ENCODE peak calls at places on chromosomes 5 and 9, in eight cellular contexts. One of them, this sample, is unnamed.
A peak's percentile ranks its signal among the peaks of the same experiment; 100 is the strongest.

GRCh38 chr5:96781031-96781733 is 26.6 kb downstream of the ERAP1 start:
- DNase-seq in colonic mucosa: no peak
- DNase-seq in GM06990: no peak
- DNase-seq in GM23338: no peak
- DNase-seq in prostate gland: peak; percentile 49
- DNase-seq in brain microvascular endothelial cell: peak; percentile 18
- DNase-seq in astrocyte of the spinal cord: peak; percentile 59
- DNase-seq in transverse colon: no peak
- DNase-seq in this sample: no peak

GRCh38 chr9:107443786-107444185 is 45.8 kb downstream of the KLF4 start:
- DNase-seq in colonic mucosa: no peak
- DNase-seq in GM06990: no peak
- DNase-seq in GM23338: no peak
- DNase-seq in prostate gland: no peak
- DNase-seq in brain microvascular endothelial cell: no peak
- DNase-seq in astrocyte of the spinal cord: no peak
- DNase-seq in transverse colon: no peak
- DNase-seq in this sample: no peak

GRCh38 chr5:14588145-14588544 is 6.6 kb downstream of the OTULINL start:
- DNase-seq in colonic mucosa: no peak
- DNase-seq in GM06990: no peak
- DNase-seq in GM23338: no peak
- DNase-seq in prostate gland: no peak
- DNase-seq in brain microvascular endothelial cell: no peak
- DNase-seq in astrocyte of the spinal cord: no peak
- DNase-seq in transverse colon: no peak
- DNase-seq in this sample: no peak

GRCh38 chr5:176737746-176738699 is 72.3 kb upstream of the UNC5A start:
- DNase-seq in colonic mucosa: peak; percentile 7
- DNase-seq in GM06990: no peak
- DNase-seq in GM23338: no peak
- DNase-seq in prostate gland: no peak
- DNase-seq in brain microvascular endothelial cell: no peak
- DNase-seq in astrocyte of the spinal cord: no peak
- DNase-seq in transverse colon: no peak
- DNase-seq in this sample: no peak

GRCh38 chr5:149133795-149134777 is 7.2 kb upstream of the ABLIM3 start:
- DNase-seq in colonic mucosa: no peak
- DNase-seq in GM06990: no peak
- DNase-seq in GM23338: no peak
- DNase-seq in prostate gland: no peak
- DNase-seq in brain microvascular endothelial cell: peak; percentile 82
- DNase-seq in astrocyte of the spinal cord: peak; percentile 88
- DNase-seq in transverse colon: no peak
- DNase-seq in this sample: no peak

GRCh38 chr5:144076521-144077083 is 93.9 kb downstream of the YIPF5 start:
- DNase-seq in colonic mucosa: no peak
- DNase-seq in GM06990: no peak
- DNase-seq in GM23338: peak; percentile 70
- DNase-seq in prostate gland: no peak
- DNase-seq in brain microvascular endothelial cell: no peak
- DNase-seq in astrocyte of the spinal cord: no peak
- DNase-seq in transverse colon: no peak
- DNase-seq in this sample: no peak

GRCh38 chr9:112334319-112334828 is 955 bp upstream of the PTBP3 start:
- DNase-seq in colonic mucosa: peak; percentile 57
- DNase-seq in GM06990: peak; percentile 38
- DNase-seq in GM23338: peak; percentile 45
- DNase-seq in prostate gland: peak; percentile 21
- DNase-seq in brain microvascular endothelial cell: no peak
- DNase-seq in astrocyte of the spinal cord: peak; percentile 54
- DNase-seq in transverse colon: peak; percentile 20
- DNase-seq in this sample: no peak

GRCh38 chr5:167633931-167634341 is 657.5 kb upstream of the WWC1 start:
- DNase-seq in colonic mucosa: no peak
- DNase-seq in GM06990: no peak
- DNase-seq in GM23338: no peak
- DNase-seq in prostate gland: no peak
- DNase-seq in brain microvascular endothelial cell: peak; percentile 83
- DNase-seq in astrocyte of the spinal cord: peak; percentile 97
- DNase-seq in transverse colon: no peak
- DNase-seq in this sample: no peak

GRCh38 chr9:89576404-89576824 is 28.4 kb upstream of the GADD45G start:
- DNase-seq in colonic mucosa: no peak
- DNase-seq in GM06990: no peak
- DNase-seq in GM23338: peak; percentile 55
- DNase-seq in prostate gland: no peak
- DNase-seq in brain microvascular endothelial cell: no peak
- DNase-seq in astrocyte of the spinal cord: peak; percentile 45
- DNase-seq in transverse colon: no peak
- DNase-seq in this sample: peak; percentile 38

GRCh38 chr5:143682788-143683419 is 129.1 kb upstream of the HMHB1 start:
- DNase-seq in colonic mucosa: no peak
- DNase-seq in GM06990: no peak
- DNase-seq in GM23338: no peak
- DNase-seq in prostate gland: no peak
- DNase-seq in brain microvascular endothelial cell: no peak
- DNase-seq in astrocyte of the spinal cord: no peak
- DNase-seq in transverse colon: no peak
- DNase-seq in this sample: no peak

GRCh38 chr5:154618696-154619095 is 136.5 kb upstream of the LARP1 start:
- DNase-seq in colonic mucosa: no peak
- DNase-seq in GM06990: no peak
- DNase-seq in GM23338: no peak
- DNase-seq in prostate gland: no peak
- DNase-seq in brain microvascular endothelial cell: no peak
- DNase-seq in astrocyte of the spinal cord: no peak
- DNase-seq in transverse colon: no peak
- DNase-seq in this sample: no peak

GRCh38 chr9:37729499-37729898 is 24.1 kb upstream of the TRMT10B start:
- DNase-seq in colonic mucosa: no peak
- DNase-seq in GM06990: no peak
- DNase-seq in GM23338: no peak
- DNase-seq in prostate gland: no peak
- DNase-seq in brain microvascular endothelial cell: no peak
- DNase-seq in astrocyte of the spinal cord: no peak
- DNase-seq in transverse colon: no peak
- DNase-seq in this sample: no peak

GRCh38 chr5:107199756-107200155 is 471.0 kb downstream of the EFNA5 start:
- DNase-seq in colonic mucosa: no peak
- DNase-seq in GM06990: no peak
- DNase-seq in GM23338: no peak
- DNase-seq in prostate gland: no peak
- DNase-seq in brain microvascular endothelial cell: no peak
- DNase-seq in astrocyte of the spinal cord: no peak
- DNase-seq in transverse colon: no peak
- DNase-seq in this sample: no peak

DNA sequence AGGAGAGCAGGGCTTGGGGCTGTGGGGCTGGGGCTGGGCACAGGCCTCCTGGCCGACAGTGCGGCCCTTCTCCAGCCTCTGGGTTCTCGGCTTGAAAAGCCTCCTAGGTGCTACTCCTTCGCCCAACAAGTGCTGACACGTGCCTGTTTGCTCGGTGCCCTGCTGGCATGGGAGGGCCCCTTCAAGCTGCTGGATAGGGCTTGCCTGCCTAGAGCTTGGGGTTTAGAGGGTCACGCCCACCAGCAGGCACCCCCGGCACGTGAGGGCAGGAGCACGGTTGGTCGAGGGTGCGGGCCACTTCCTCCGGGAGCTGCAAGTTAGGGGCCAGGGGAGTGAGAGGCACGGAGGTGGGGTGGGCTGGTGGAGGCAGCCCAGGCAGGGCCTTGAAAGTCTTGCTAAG is 106.2 kb downstream of the RXRA start:
- DNase-seq in colonic mucosa: no peak
- DNase-seq in GM06990: no peak
- DNase-seq in GM23338: no peak
- DNase-seq in prostate gland: peak; percentile 68
- DNase-seq in brain microvascular endothelial cell: no peak
- DNase-seq in astrocyte of the spinal cord: no peak
- DNase-seq in transverse colon: no peak
- DNase-seq in this sample: no peak
- TF ChIP-seq CTCF in colonic mucosa: no peak
- TF ChIP-seq CTCF in GM06990: no peak
- TF ChIP-seq CTCF in GM23338: no peak
- TF ChIP-seq CTCF in prostate gland: no peak
- TF ChIP-seq CTCF in brain microvascular endothelial cell: no peak
- TF ChIP-seq CTCF in astrocyte of the spinal cord: no peak
- TF ChIP-seq CTCF in transverse colon: no peak
- TF ChIP-seq CTCF in this sample: no peak

GRCh38 chr9:99299214-99300102 is 77.4 kb downstream of the SEC61B start:
- DNase-seq in colonic mucosa: no peak
- DNase-seq in GM06990: no peak
- DNase-seq in GM23338: no peak
- DNase-seq in prostate gland: no peak
- DNase-seq in brain microvascular endothelial cell: peak; percentile 66
- DNase-seq in astrocyte of the spinal cord: peak; percentile 49
- DNase-seq in transverse colon: no peak
- DNase-seq in this sample: peak; percentile 73
- TF ChIP-seq CTCF in colonic mucosa: no peak
- TF ChIP-seq CTCF in GM06990: no peak
- TF ChIP-seq CTCF in GM23338: peak; percentile 49
- TF ChIP-seq CTCF in prostate gland: no peak
- TF ChIP-seq CTCF in brain microvascular endothelial cell: peak; percentile 7
- TF ChIP-seq CTCF in astrocyte of the spinal cord: peak; percentile 8
- TF ChIP-seq CTCF in transverse colon: no peak
- TF ChIP-seq CTCF in this sample: peak; percentile 59

GRCh38 chr5:1172007-1172581 is 29.3 kb upstream of the SLC6A19 start:
- DNase-seq in colonic mucosa: no peak
- DNase-seq in GM06990: no peak
- DNase-seq in GM23338: no peak
- DNase-seq in prostate gland: no peak
- DNase-seq in brain microvascular endothelial cell: no peak
- DNase-seq in astrocyte of the spinal cord: no peak
- DNase-seq in transverse colon: no peak
- DNase-seq in this sample: no peak
- TF ChIP-seq CTCF in colonic mucosa: no peak
- TF ChIP-seq CTCF in GM06990: no peak
- TF ChIP-seq CTCF in GM23338: no peak
- TF ChIP-seq CTCF in prostate gland: no peak
- TF ChIP-seq CTCF in brain microvascular endothelial cell: no peak
- TF ChIP-seq CTCF in astrocyte of the spinal cord: no peak
- TF ChIP-seq CTCF in transverse colon: no peak
- TF ChIP-seq CTCF in this sample: no peak

GRCh38 chr9:129479217-129480011 is 141.5 kb downstream of the C9orf50 start:
- DNase-seq in colonic mucosa: no peak
- DNase-seq in GM06990: no peak
- DNase-seq in GM23338: peak; percentile 6
- DNase-seq in prostate gland: no peak
- DNase-seq in brain microvascular endothelial cell: no peak
- DNase-seq in astrocyte of the spinal cord: no peak
- DNase-seq in transverse colon: no peak
- DNase-seq in this sample: no peak

GRCh38 chr9:129481824-129482511 is 138.9 kb downstream of the C9orf50 start:
- DNase-seq in colonic mucosa: no peak
- DNase-seq in GM06990: no peak
- DNase-seq in GM23338: peak; percentile 51
- DNase-seq in prostate gland: no peak
- DNase-seq in brain microvascular endothelial cell: no peak
- DNase-seq in astrocyte of the spinal cord: no peak
- DNase-seq in transverse colon: no peak
- DNase-seq in this sample: peak; percentile 62

GRCh38 chr9:129480705-129481104 is 140.2 kb downstream of the C9orf50 start:
- DNase-seq in colonic mucosa: no peak
- DNase-seq in GM06990: no peak
- DNase-seq in GM23338: no peak
- DNase-seq in prostate gland: no peak
- DNase-seq in brain microvascular endothelial cell: no peak
- DNase-seq in astrocyte of the spinal cord: no peak
- DNase-seq in transverse colon: no peak
- DNase-seq in this sample: no peak

GRCh38 chr9:129481424-129481823 is 139.5 kb downstream of the C9orf50 start:
- DNase-seq in colonic mucosa: no peak
- DNase-seq in GM06990: no peak
- DNase-seq in GM23338: no peak
- DNase-seq in prostate gland: no peak
- DNase-seq in brain microvascular endothelial cell: no peak
- DNase-seq in astrocyte of the spinal cord: no peak
- DNase-seq in transverse colon: no peak
- DNase-seq in this sample: no peak

GRCh38 chr9:129480227-129480626 is 140.7 kb downstream of the C9orf50 start:
- DNase-seq in colonic mucosa: no peak
- DNase-seq in GM06990: no peak
- DNase-seq in GM23338: no peak
- DNase-seq in prostate gland: no peak
- DNase-seq in brain microvascular endothelial cell: no peak
- DNase-seq in astrocyte of the spinal cord: peak; percentile 52
- DNase-seq in transverse colon: no peak
- DNase-seq in this sample: no peak
- TF ChIP-seq CTCF in colonic mucosa: no peak
- TF ChIP-seq CTCF in GM06990: no peak
- TF ChIP-seq CTCF in GM23338: peak; percentile 57
- TF ChIP-seq CTCF in prostate gland: no peak
- TF ChIP-seq CTCF in brain microvascular endothelial cell: peak; percentile 11
- TF ChIP-seq CTCF in astrocyte of the spinal cord: peak; percentile 12
- TF ChIP-seq CTCF in transverse colon: no peak
- TF ChIP-seq CTCF in this sample: no peak

GRCh38 chr5:156815988-156816599 is 34.0 kb upstream of the PPP1R2B start:
- DNase-seq in colonic mucosa: peak; percentile 25
- DNase-seq in GM06990: no peak
- DNase-seq in GM23338: peak; percentile 87
- DNase-seq in prostate gland: no peak
- DNase-seq in brain microvascular endothelial cell: no peak
- DNase-seq in astrocyte of the spinal cord: no peak
- DNase-seq in transverse colon: peak; percentile 17
- DNase-seq in this sample: peak; percentile 12
- TF ChIP-seq CTCF in colonic mucosa: peak; percentile 20
- TF ChIP-seq CTCF in GM06990: peak; percentile 64
- TF ChIP-seq CTCF in GM23338: peak; percentile 88
- TF ChIP-seq CTCF in prostate gland: peak; percentile 27
- TF ChIP-seq CTCF in brain microvascular endothelial cell: no peak
- TF ChIP-seq CTCF in astrocyte of the spinal cord: peak; percentile 33
- TF ChIP-seq CTCF in transverse colon: peak; percentile 37
- TF ChIP-seq CTCF in this sample: peak; percentile 49

GRCh38 chr5:137580030-137580429 is 80.9 kb upstream of the SPOCK1 start:
- DNase-seq in colonic mucosa: no peak
- DNase-seq in GM06990: no peak
- DNase-seq in GM23338: peak; percentile 44
- DNase-seq in prostate gland: no peak
- DNase-seq in brain microvascular endothelial cell: no peak
- DNase-seq in astrocyte of the spinal cord: no peak
- DNase-seq in transverse colon: no peak
- DNase-seq in this sample: no peak
- TF ChIP-seq CTCF in colonic mucosa: no peak
- TF ChIP-seq CTCF in GM06990: peak; percentile 48
- TF ChIP-seq CTCF in GM23338: peak; percentile 61
- TF ChIP-seq CTCF in prostate gland: no peak
- TF ChIP-seq CTCF in brain microvascular endothelial cell: peak; percentile 52
- TF ChIP-seq CTCF in astrocyte of the spinal cord: peak; percentile 25
- TF ChIP-seq CTCF in transverse colon: no peak
- TF ChIP-seq CTCF in this sample: peak; percentile 52

This sample was measured in A673.